ENCODE peak calls at places on chromosomes 4 and X, in eight cellular contexts. G is HEK293T, L is cardiac muscle cell, X is NCI-H1048, Z is NCI-H1105, P is nucleus accumbens, J is T-cell, O is NCI-H1092. W is an unnamed sample.

GRCh38 chrX:130902446-130902782 is 595 bp downstream of the ENOX2 start:
- DNase-seq in G (no peak), L (no peak), X (no peak), Z (no peak), P (no peak), J (no peak), O (no peak), W (no peak)

GRCh38 chrX:118251251-118251650 is 94.7 kb upstream of the WDR44 start:
- DNase-seq in G (no peak), L (no peak), X (no peak), Z (no peak), P (no peak), J (no peak), O (no peak), W (no peak)

GRCh38 chrX:63922221-63922620 is 137.2 kb upstream of the ARHGEF9 start:
- DNase-seq in G (no peak), L (no peak), X (no peak), Z (no peak), P (no peak), J (no peak), O (no peak), W (no peak)

GRCh38 chrX:74521961-74522833 is 92.2 kb downstream of the RLIM start:
- DNase-seq in G (no peak), L (no peak), X (no peak), Z (no peak), P (no peak), J (no peak), O (no peak), W (no peak)

GRCh38 chr4:103075435-103075893 is 1.1 kb downstream of the SLC9B2 start:
- DNase-seq in G (no peak), L (no peak), X (no peak), Z (no peak), P (no peak), J (no peak), O (no peak), W (no peak)

GRCh38 chrX:19904778-19905367 is 17.5 kb upstream of the SH3KBP1 start:
- DNase-seq in G (peak), L (peak), X (peak), Z (peak), P (no peak), J (no peak), O (peak), W (no peak)

GRCh38 chrX:140928739-140929138 is 73.7 kb upstream of the SPANXB1 start:
- DNase-seq in G (no peak), L (no peak), X (no peak), Z (no peak), P (no peak), J (no peak), O (no peak), W (no peak)

GRCh38 chrX:45801554-45801953 is 600.9 kb upstream of the DIPK2B start:
- DNase-seq in G (no peak), L (peak), X (peak), Z (no peak), P (no peak), J (no peak), O (no peak), W (no peak)

GRCh38 chr4:2942532-2943363 is 20.5 kb downstream of the NOP14 start:
- DNase-seq in G (no peak), L (no peak), X (no peak), Z (no peak), P (no peak), J (no peak), O (no peak), W (peak)

GRCh38 chrX:39753296-39753996 is 344.3 kb downstream of the BCOR start:
- DNase-seq in G (no peak), L (no peak), X (no peak), Z (no peak), P (no peak), J (no peak), O (no peak), W (no peak)

GRCh38 chrX:47283015-47283771 is 50.4 kb downstream of the USP11 start:
- DNase-seq in G (peak), L (no peak), X (no peak), Z (peak), P (no peak), J (no peak), O (peak), W (peak)

GRCh38 chr4:11748169-11748872 is 319.6 kb upstream of the HS3ST1 start:
- DNase-seq in G (no peak), L (no peak), X (no peak), Z (no peak), P (no peak), J (no peak), O (no peak), W (no peak)

GRCh38 chrX:69424161-69424560 is 80.0 kb upstream of the NALF2 start:
- DNase-seq in G (no peak), L (peak), X (no peak), Z (no peak), P (no peak), J (no peak), O (no peak), W (no peak)

GRCh38 chr4:182533948-182534347 is 290.7 kb downstream of the TENM3 start:
- DNase-seq in G (no peak), L (no peak), X (no peak), Z (no peak), P (no peak), J (no peak), O (no peak), W (no peak)

GRCh38 chr4:336099-336892 is 1.3 kb upstream of the ZNF141 start:
- DNase-seq in G (no peak), L (peak), X (no peak), Z (no peak), P (no peak), J (no peak), O (no peak), W (peak)

GRCh38 chrX:356385-357034 is 30.2 kb downstream of the PPP2R3B start:
- DNase-seq in G (no peak), L (no peak), X (no peak), Z (no peak), P (no peak), J (no peak), O (no peak), W (peak)

GRCh38 chr4:153205028-153205648 is 895 bp downstream of the TRIM2 start:
- DNase-seq in G (peak), L (no peak), X (peak), Z (no peak), P (no peak), J (peak), O (no peak), W (peak)

GRCh38 chrX:11412715-11413623 is 119.8 kb downstream of the AMELX start:
- DNase-seq in G (no peak), L (no peak), X (no peak), Z (no peak), P (no peak), J (no peak), O (no peak), W (no peak)